ENCODE peak calls at places on chromosome 17, in six cellular contexts. N is dorsolateral prefrontal cortex; D is effector memory CD4-positive, alpha-beta T cell; L is adrenal gland; F is Peyer's patch; U is brain microvascular endothelial cell. E is an unnamed sample.

GRCh38 chr17:32876414-32877163 is at the start of gene MYO1D:
- DNase-seq in U (no peak), F (peak; percentile 89), D (peak; percentile 56), L (peak; percentile 77), N (no peak), E (peak; percentile 48)

GRCh38 chr17:78972507-78973105 is 7.1 kb downstream of the LGALS3BP start:
- DNase-seq in U (no peak), F (no peak), N (no peak), D (no peak), L (no peak), E (no peak)

GRCh38 chr17:78993241-78993956 is 13.7 kb upstream of the LGALS3BP start:
- DNase-seq in N (peak; percentile 52), U (peak; percentile 32), D (peak; percentile 17), L (peak; percentile 62), F (peak; percentile 79), E (peak; percentile 87)

GRCh38 chr17:12605222-12605621 is 60.5 kb upstream of the MYOCD start:
- DNase-seq in U (peak; percentile 71), N (no peak), L (no peak), F (no peak), D (no peak), E (no peak)

GRCh38 chr17:41307647-41308046 is 1.5 kb downstream of the KRTAP16-1 start:
- DNase-seq in U (peak; percentile 52), N (no peak), L (no peak), F (no peak), D (no peak), E (no peak)

GRCh38 chr17:70295732-70296131 is 126.4 kb downstream of the KCNJ2 start:
- DNase-seq in U (no peak), L (no peak), D (no peak), F (no peak), N (no peak), E (peak; percentile 15)

GRCh38 chr17:7133424-7133823 is 18.8 kb upstream of the ASGR2 start:
- DNase-seq in L (peak; percentile 21), N (no peak), F (peak; percentile 61), D (no peak), U (no peak), E (no peak)

GRCh38 chr17:34251186-34251585 is 3.9 kb upstream of the CCL2 start:
- DNase-seq in N (no peak), F (no peak), L (no peak), D (no peak), U (no peak), E (no peak)

DNA sequence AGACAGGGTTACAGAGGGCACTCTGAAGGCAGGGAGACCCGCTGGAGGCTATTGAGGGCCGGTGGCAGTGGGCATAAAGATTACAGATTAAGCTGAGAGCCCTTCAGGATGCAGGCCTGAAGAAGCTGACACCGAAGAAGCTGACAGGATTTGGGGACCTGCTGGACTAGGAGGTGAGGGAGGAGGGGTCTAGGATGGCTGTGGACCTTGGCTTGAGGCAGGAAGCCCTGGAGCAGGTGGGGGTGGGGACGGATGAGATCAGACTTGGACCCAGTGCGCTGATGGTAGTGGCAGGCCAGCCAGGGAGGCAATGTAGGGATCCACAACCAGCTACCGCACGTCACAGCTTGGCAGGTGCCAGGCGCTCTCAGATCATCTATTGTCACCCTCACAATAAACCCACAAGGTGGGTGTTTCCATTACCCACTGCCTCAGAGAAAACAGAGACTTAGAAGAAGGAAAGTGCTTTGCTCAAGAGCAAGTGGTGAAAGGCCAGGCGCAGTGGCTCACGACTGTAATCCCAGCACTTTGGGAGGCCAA is 888 bp upstream of the SAMD14 start:
- DNase-seq in L (peak; percentile 11), D (no peak), F (no peak), U (no peak), N (no peak), E (no peak)
- H3K4me3 ChIP-seq in L (no peak overlapping the region), D (peak overlapping the region; percentile 62), F (no peak overlapping the region), U (no peak overlapping the region), N (peak overlapping the region; percentile 68), E (no peak overlapping the region)

DNA sequence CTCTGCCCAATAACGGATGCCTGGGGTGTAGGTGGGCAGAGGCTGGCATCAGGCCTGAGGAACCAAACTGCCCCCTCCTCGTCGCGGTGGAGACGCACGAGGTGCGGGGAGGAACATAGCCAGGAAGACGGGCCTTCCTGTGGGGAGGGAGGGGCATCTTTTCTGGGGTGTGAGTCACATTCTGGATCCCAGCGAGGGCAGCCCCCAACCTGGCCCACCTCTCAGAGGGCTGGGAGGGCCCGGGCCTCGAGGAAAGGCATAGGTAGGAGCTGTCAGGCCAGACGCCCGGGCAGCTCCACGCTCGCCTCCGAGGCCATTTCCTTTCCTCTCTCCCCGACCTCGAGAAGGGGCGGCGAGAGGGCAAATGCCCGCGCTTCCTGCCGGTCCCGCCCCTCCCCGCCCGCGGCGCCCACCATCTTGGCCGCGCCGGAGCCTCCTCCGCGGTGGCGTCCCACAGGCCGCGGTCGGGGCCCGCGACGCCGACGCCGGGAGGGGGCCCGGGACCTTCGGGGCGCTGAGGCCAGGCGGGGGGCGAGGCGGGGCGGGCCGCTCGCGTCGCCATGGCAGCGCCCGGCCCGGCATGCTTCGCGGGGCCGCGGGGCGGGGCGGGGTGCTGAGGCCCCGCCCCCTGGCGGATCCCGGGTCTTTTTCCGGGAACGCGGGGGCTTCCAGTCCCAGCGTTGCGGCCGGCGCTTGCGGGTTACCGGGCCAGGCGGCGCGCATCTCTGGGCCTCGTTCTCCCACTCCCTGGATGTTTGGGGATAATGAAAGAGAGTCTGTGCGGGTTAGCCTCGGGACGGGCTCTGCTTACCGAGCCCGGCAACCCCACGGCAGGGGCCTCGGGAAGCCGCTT is 13.2 kb downstream of the RAI1 start:
- DNase-seq in U (peak; percentile 43), N (peak; percentile 70), D (peak; percentile 66), F (peak; percentile 85), L (peak; percentile 82), E (peak; percentile 69)
- H3K4me3 ChIP-seq in U (peak overlapping the region; percentile 66), N (peak overlapping the region; percentile 83), D (peak overlapping the region; percentile 77), F (peak overlapping the region; percentile 75), L (peak overlapping the region; percentile 79), E (peak overlapping the region; percentile 62)

DNA sequence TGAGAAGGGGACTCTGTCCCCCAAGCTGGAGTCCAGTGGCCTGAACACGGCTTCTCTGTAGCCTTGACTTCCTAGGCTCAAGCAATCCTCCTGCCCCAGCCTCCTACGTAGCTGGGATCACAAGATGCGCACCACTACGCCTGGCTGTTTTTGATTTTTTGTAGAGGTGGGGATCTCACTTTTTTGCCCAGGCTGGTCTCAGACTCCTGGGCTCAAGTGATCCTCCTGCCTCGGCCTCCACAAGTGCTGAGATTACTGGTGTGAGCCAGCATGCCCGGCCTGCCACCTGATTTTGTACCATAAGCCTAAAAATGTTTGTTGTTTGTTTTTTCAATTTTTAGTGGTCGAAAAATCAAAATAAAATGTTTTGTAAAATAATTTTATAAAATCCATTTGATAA is 19.2 kb downstream of the PAFAH1B1 start:
- DNase-seq in U (no peak), L (no peak), F (no peak), N (no peak), D (no peak), E (no peak)
- H3K4me3 ChIP-seq in U (no peak overlapping the region), L (no peak overlapping the region), F (no peak overlapping the region), N (no peak overlapping the region), D (no peak overlapping the region), E (no peak overlapping the region)

DNA sequence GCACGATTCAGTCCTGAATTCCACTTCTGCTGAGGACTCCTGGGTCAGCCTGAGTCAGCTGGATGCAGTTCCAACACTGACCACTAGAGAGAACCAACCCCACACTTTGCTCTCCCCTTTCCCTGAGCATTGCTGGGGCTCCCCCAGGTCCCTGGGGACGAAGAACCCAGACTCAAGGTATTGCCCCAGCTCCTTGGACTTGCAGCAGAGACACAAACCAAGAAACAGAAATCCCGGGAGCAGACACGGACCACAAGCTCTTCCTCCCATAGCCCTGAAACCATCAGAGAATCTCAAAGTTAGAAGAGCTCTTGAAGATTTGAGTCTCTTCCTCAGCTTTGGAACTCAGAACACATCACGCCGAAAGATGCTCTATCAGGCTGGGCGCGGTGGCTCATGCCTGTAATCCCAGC is 678 bp upstream of the GH1 start:
- DNase-seq in D (peak; percentile 53), N (no peak), L (peak; percentile 66), U (peak; percentile 45), F (peak; percentile 89), E (peak; percentile 47)
- H3K4me3 ChIP-seq in D (no peak overlapping the region), N (no peak overlapping the region), L (no peak overlapping the region), U (no peak overlapping the region), F (no peak overlapping the region), E (no peak overlapping the region)

GRCh38 chr17:68207651-68208253 is 40.1 kb upstream of the AMZ2 start:
- DNase-seq in D (no peak), U (no peak), F (peak; percentile 46), N (no peak), L (no peak), E (peak; percentile 72)

GRCh38 chr17:68205251-68205807 is 42.5 kb upstream of the AMZ2 start:
- DNase-seq in D (peak; percentile 84), L (peak; percentile 94), N (peak; percentile 93), U (peak; percentile 80), F (peak; percentile 97), E (peak; percentile 98)

GRCh38 chr17:68201425-68201785 is 46.4 kb upstream of the AMZ2 start:
- DNase-seq in F (no peak), N (no peak), U (no peak), D (no peak), L (no peak), E (peak; percentile 37)

GRCh38 chr17:68200689-68201424 is 47.0 kb upstream of the AMZ2 start:
- DNase-seq in F (peak; percentile 92), U (peak; percentile 54), L (peak; percentile 73), D (peak; percentile 59), N (peak; percentile 63), E (no peak)

DNA sequence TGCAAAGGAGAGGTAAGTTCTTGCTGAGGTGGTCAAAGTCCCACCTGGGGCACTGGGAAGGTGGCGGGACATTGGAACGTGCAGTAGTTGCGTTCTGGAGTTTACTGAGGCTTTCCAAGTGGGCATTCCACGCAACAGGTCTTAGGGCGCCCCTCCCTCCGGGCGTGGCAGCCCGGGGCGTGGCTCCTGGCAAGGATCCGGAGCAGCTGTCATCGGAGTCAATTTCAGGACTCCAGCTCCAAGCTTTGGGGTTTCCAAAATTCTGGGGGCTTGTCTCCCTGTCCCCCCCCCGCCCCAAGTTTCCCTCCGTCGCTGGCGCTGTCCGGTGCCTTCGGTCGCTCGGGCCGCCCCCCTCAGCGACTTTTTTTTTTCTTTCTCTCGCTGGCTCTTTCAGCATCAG is 43.1 kb upstream of the AMZ2 start:
- DNase-seq in D (no peak), U (no peak), L (no peak), F (peak; percentile 61), N (no peak), E (no peak)
- H3K4me3 ChIP-seq in D (peak overlapping the region; percentile 77), U (peak overlapping the region; percentile 79), L (peak overlapping the region; percentile 97), F (peak overlapping the region; percentile 88), N (peak overlapping the region; percentile 83), E (peak overlapping the region; percentile 76)

DNA sequence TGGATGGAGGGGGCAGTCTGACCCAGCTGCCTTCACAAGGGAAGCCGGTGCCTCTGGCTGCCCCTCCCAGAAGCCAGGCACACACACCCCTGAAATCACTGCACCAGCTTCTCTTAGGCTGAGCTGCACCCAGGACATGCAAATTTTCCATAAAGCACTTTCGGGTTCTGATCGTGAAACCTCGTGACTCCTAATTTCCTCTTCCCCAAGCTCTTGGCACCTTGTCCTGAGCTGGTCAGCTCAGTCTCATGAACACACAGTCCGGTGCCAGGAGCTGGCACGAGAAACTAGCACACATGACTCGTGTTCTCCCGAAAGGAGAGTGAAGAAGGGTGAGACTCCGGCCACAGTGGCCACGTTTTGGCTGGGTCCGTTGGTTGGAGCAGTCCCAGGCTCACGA is 9.0 kb upstream of the ABR start:
- DNase-seq in F (peak; percentile 86), L (peak; percentile 91), D (no peak), U (no peak), N (no peak), E (peak; percentile 95)
- H3K4me3 ChIP-seq in F (no peak overlapping the region), L (peak overlapping the region; percentile 2), D (no peak overlapping the region), U (no peak overlapping the region), N (no peak overlapping the region), E (no peak overlapping the region)

GRCh38 chr17:83177611-83178532 is 98.5 kb downstream of the METRNL start:
- DNase-seq in F (no peak), L (no peak), D (no peak), U (no peak), N (no peak), E (peak; percentile 12)
- H3K4me3 ChIP-seq in F (no peak overlapping the region), L (no peak overlapping the region), D (no peak overlapping the region), U (no peak overlapping the region), N (no peak overlapping the region), E (no peak overlapping the region)